ENCODE peak calls at places on chromosomes 5 and 9, in six cellular contexts. O is adrenal gland, J is H9, C is kidney, G is brain microvascular endothelial cell, T is bronchial epithelial cell. N is an unnamed sample.

GRCh38 chr9:27382308-27382707 is 85.4 kb upstream of the EQTN start:
- DNase-seq in G (no peak), J (no peak), T (peak; percentile 55), C (no peak), O (no peak), N (no peak)

GRCh38 chr5:91706785-91707520 is 323.8 kb upstream of the ARRDC3 start:
- DNase-seq in C (no peak), T (no peak), G (peak; percentile 40), J (no peak), O (no peak), N (no peak)

GRCh38 chr9:71863652-71864051 is 47.3 kb downstream of the ABHD17B start:
- DNase-seq in G (no peak), J (no peak), T (no peak), O (no peak), C (no peak), N (no peak)

GRCh38 chr5:61450170-61450815 is 118.2 kb downstream of the ZSWIM6 start:
- DNase-seq in T (peak; percentile 85), C (no peak), G (peak; percentile 67), O (peak; percentile 39), J (no peak), N (no peak)

GRCh38 chr9:137381501-137382443 is 41.2 kb downstream of the EXD3 start:
- DNase-seq in T (no peak), J (peak; percentile 27), G (no peak), C (peak; percentile 68), O (no peak), N (no peak)

GRCh38 chr5:89343666-89344065 is 460.7 kb upstream of the MEF2C start:
- DNase-seq in T (peak; percentile 36), G (peak; percentile 23), C (no peak), O (no peak), J (no peak), N (no peak)

GRCh38 chr9:91042541-91042940 is 240.9 kb downstream of the SYK start:
- DNase-seq in T (no peak), O (no peak), C (no peak), G (no peak), J (no peak), N (no peak)

GRCh38 chr5:30030110-30030509 is 1163.4 kb upstream of the CDH6 start:
- DNase-seq in O (no peak), C (no peak), T (no peak), J (no peak), G (no peak), N (no peak)

GRCh38 chr5:168005093-168005492 is 286.4 kb upstream of the WWC1 start:
- DNase-seq in C (no peak), T (peak; percentile 56), O (no peak), J (no peak), G (no peak), N (no peak)

GRCh38 chr5:79859588-79859987 is 131.5 kb downstream of the MTX3 start:
- DNase-seq in T (no peak), G (no peak), O (no peak), C (no peak), J (no peak), N (no peak)

GRCh38 chr5:132539716-132540115 is 3.6 kb downstream of the IL5 start:
- DNase-seq in J (no peak), T (no peak), C (no peak), O (no peak), G (no peak), N (no peak)

GRCh38 chr9:37747271-37747753 is 6.3 kb upstream of the TRMT10B start:
- DNase-seq in C (no peak), J (peak; percentile 60), T (peak; percentile 55), G (peak; percentile 65), O (peak; percentile 80), N (peak; percentile 77)

GRCh38 chr5:21391506-21391905 is 1403.5 kb upstream of the CDH18 start:
- DNase-seq in O (no peak), C (no peak), G (peak; percentile 6), T (peak; percentile 34), J (no peak), N (no peak)

GRCh38 chr5:144812770-144813169 is 642.1 kb downstream of the KCTD16 start:
- DNase-seq in C (no peak), G (peak; percentile 59), J (no peak), O (no peak), T (peak; percentile 70), N (no peak)

GRCh38 chr9:107922246-107922645 is 432.7 kb upstream of the KLF4 start:
- DNase-seq in G (no peak), O (no peak), T (no peak), C (no peak), J (no peak), N (no peak)

GRCh38 chr9:121684381-121685145 is 33.1 kb downstream of the DAB2IP start:
- DNase-seq in G (no peak), C (peak; percentile 80), T (no peak), O (peak; percentile 60), J (peak; percentile 79), N (peak; percentile 77)

GRCh38 chr9:108001219-108001618 is 511.6 kb upstream of the KLF4 start:
- DNase-seq in T (no peak), O (no peak), J (no peak), C (no peak), G (no peak), N (no peak)

GRCh38 chr5:14305045-14305444 is 161.9 kb downstream of the TRIO start:
- DNase-seq in O (peak; percentile 74), C (no peak), G (peak; percentile 91), J (no peak), T (peak; percentile 94), N (no peak)

DNA sequence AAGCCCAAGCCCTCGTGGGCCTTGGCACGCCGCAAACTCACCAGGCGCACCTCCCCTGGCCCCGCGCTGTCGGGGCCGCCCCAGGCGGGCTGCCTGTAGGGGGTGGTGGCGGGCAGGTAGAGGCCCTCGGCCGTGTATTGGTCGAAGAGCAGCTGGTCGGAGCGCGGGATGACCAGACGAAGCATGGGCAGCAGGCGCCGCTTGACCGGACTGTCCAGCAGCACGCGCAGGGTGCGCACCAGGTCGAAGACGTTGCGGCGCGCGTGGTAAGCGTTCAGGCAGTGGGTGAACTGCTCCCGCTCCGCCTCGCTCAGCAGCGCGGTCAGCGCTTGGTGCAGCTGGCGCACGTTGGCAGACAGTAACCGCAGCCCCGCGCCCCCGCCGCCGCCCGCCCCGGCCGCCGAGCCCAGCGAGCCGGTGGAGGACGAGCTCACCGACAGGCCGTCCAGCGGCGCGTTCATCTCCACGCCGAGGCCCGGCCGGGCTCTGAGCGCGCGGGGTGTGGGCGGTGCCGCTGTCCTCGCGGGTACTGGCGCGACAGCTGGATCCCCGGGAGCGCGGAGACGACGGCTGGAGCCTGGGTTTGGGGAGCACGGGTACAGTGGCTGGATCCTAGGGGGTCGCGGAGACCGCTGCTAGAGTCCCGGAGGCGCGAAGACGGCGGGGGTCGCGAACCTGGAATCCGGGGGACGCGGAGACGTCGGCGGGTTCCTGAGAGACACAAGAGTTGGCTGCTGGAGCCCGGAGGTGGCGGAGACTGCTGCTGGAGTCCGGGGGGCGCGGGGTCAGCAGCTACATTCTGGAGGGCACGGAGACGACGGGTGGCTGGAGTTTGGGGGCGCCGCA is 709 bp downstream of the WHRN start:
- DNase-seq in O (peak; percentile 75), G (peak; percentile 6), T (no peak), C (peak; percentile 83), J (peak; percentile 77), N (peak; percentile 73)
- TF ChIP-seq CTCF in O (peak; percentile 20), G (peak; percentile 53), T (peak; percentile 62), C (peak; percentile 23), J (peak; percentile 68), N (peak; percentile 42)

DNA sequence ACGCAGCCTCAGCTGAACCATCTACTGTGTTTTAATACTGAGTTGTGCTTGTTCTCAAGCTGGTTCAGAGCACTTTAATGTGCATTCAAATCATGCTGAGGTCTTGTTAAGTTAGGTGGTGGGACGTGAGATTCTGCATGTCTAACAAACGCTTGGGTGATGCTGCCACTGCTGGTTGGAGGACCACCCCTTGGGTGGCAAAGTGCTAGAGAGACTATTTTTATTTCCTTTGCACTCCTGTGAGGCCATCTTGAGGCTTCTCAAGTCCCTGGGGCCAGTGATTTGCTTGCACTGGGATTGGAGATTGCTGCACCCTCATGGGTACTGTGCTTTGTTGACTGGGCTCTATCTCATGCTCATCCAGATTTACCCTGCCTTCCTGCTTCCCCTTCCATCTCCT is 45.4 kb upstream of the SUB1 start:
- DNase-seq in C (no peak), J (no peak), T (no peak), G (no peak), O (no peak), N (no peak)
- TF ChIP-seq CTCF in C (no peak), J (no peak), T (no peak), G (no peak), O (no peak), N (no peak)

GRCh38 chr5:53481887-53482716 is 1.7 kb downstream of the FST start:
- DNase-seq in T (peak; percentile 65), C (peak; percentile 93), G (peak; percentile 71), J (peak; percentile 51), O (peak; percentile 84), N (peak; percentile 75)
- TF ChIP-seq CTCF in T (peak; percentile 32), C (no peak), G (peak; percentile 46), J (peak; percentile 36), O (peak; percentile 25), N (peak; percentile 29)

GRCh38 chr5:43613370-43613769 is 10.4 kb downstream of the NNT start:
- DNase-seq in J (no peak), C (no peak), T (no peak), G (no peak), O (no peak), N (no peak)

GRCh38 chr5:43608406-43608805 is 5.4 kb downstream of the NNT start:
- DNase-seq in T (no peak), J (no peak), C (no peak), G (no peak), O (no peak), N (no peak)

GRCh38 chr5:43604699-43605098 is 1.7 kb downstream of the NNT start:
- DNase-seq in O (no peak), G (no peak), C (no peak), J (no peak), T (no peak), N (no peak)

GRCh38 chr5:43606351-43606750 is 3.4 kb downstream of the NNT start:
- DNase-seq in G (no peak), J (no peak), C (no peak), T (peak; percentile 74), O (no peak), N (no peak)

DNA sequence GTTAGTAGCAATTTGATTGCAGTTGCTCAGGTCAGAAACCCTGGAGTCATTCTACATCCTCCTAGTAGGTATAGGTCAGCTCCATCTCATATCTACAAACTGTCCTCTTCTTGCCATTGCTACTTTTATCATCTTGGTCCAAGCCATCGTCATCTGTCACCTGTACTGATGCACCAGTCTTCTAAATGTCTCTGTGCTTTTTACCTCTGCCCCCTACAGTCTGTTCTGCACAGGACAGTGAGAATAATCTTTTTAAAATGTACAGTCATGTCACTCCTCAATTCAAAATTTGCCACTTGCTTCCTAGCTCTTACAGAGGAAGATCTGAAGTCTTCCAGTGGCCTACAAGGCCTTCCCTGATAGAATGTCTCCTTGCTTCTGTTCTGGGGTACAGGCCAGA is 6.8 kb downstream of the NNT start:
- DNase-seq in T (no peak), O (no peak), G (no peak), C (no peak), J (no peak), N (no peak)
- TF ChIP-seq CTCF in T (peak; percentile 26), O (no peak), G (peak; percentile 51), C (peak; percentile 3), J (peak; percentile 32), N (no peak)

N was measured in glutamatergic neuron.